ENCODE peak calls at places on chromosomes 2 and 18, in nine cellular contexts. F is neural progenitor cell, N is ovary, D is IMR-90, U is transverse colon, S is stomach, W is lower leg skin, K is suprapubic skin, Z is GM06990. T is an unnamed sample.
A peak's percentile ranks its signal among the peaks of the same experiment; 100 is the strongest.

GRCh38 chr2:10658041-10658913 is 31.5 kb downstream of the NOL10 start:
- DNase-seq in S (no peak), W (no peak), Z (no peak), N (no peak), D (peak; percentile 82), U (no peak), F (no peak), K (no peak), T (peak; percentile 78)

GRCh38 chr2:79180092-79180491 is 20.5 kb upstream of the REG3A start:
- DNase-seq in Z (no peak), F (peak; percentile 21), S (no peak), K (no peak), N (no peak), U (no peak), D (no peak), W (no peak), T (peak; percentile 0)

GRCh38 chr2:160970052-160970846 is 190.0 kb upstream of the TANK start:
- DNase-seq in D (peak; percentile 82), F (peak; percentile 85), S (no peak), Z (no peak), K (no peak), W (no peak), U (peak; percentile 28), N (peak; percentile 27), T (peak; percentile 67)

GRCh38 chr2:70708376-70709199 is 59.4 kb downstream of the ADD2 start:
- DNase-seq in D (no peak), U (no peak), N (no peak), F (no peak), Z (no peak), W (no peak), S (no peak), K (no peak), T (no peak)

GRCh38 chr2:32559136-32559535 is 68.7 kb upstream of the TTC27 start:
- DNase-seq in W (no peak), Z (no peak), U (no peak), F (no peak), S (no peak), N (no peak), D (peak; percentile 33), K (no peak), T (peak; percentile 24)

GRCh38 chr2:43021791-43022500 is 204.5 kb downstream of the ZFP36L2 start:
- DNase-seq in Z (no peak), K (no peak), U (peak; percentile 51), S (peak; percentile 58), W (peak; percentile 82), N (no peak), D (no peak), F (peak; percentile 64), T (peak; percentile 51)

GRCh38 chr2:42047488-42048317 is at the start of gene PKDCC:
- DNase-seq in F (peak; percentile 95), D (peak; percentile 79), S (peak; percentile 77), U (peak; percentile 85), Z (peak; percentile 64), N (peak; percentile 92), W (peak; percentile 94), K (peak; percentile 79), T (peak; percentile 47)

GRCh38 chr18:59990121-59990818 is 90.5 kb downstream of the PMAIP1 start:
- DNase-seq in K (no peak), Z (no peak), S (no peak), U (no peak), F (no peak), D (no peak), N (no peak), W (no peak), T (peak; percentile 21)

GRCh38 chr18:79599503-79599931 is 80.1 kb upstream of the CTDP1 start:
- DNase-seq in Z (no peak), K (peak; percentile 47), U (peak; percentile 4), D (peak; percentile 71), S (no peak), N (no peak), F (no peak), W (peak; percentile 79), T (peak; percentile 63)

GRCh38 chr2:54455584-54456525 is at the start of gene SPTBN1:
- DNase-seq in W (peak; percentile 98), U (peak; percentile 77), K (peak; percentile 93), N (peak; percentile 95), S (peak; percentile 82), D (peak; percentile 90), Z (peak; percentile 76), F (peak; percentile 92), T (peak; percentile 53)

GRCh38 chr2:204892506-204893255 is 347.4 kb downstream of the PARD3B start:
- DNase-seq in S (no peak), K (no peak), U (no peak), N (no peak), Z (no peak), W (no peak), D (peak; percentile 78), F (no peak), T (peak; percentile 57)

GRCh38 chr2:45826889-45827635 is 175.6 kb downstream of the PRKCE start:
- DNase-seq in Z (no peak), S (peak; percentile 31), F (no peak), U (peak; percentile 38), W (peak; percentile 95), D (peak; percentile 63), K (peak; percentile 86), N (no peak), T (no peak)

GRCh38 chr2:32678825-32679224 is 51.0 kb downstream of the TTC27 start:
- DNase-seq in S (no peak), K (no peak), Z (no peak), N (no peak), F (no peak), W (no peak), U (no peak), D (peak; percentile 73), T (no peak)

GRCh38 chr18:77013777-77014525 is 118.6 kb downstream of the MBP start:
- DNase-seq in F (no peak), D (no peak), W (peak; percentile 82), K (peak; percentile 81), S (no peak), N (peak; percentile 44), U (peak; percentile 34), Z (no peak), T (no peak)

GRCh38 chr2:188142636-188143035 is 149.0 kb upstream of the GULP1 start:
- DNase-seq in F (no peak), D (peak; percentile 28), W (no peak), S (no peak), N (no peak), U (no peak), Z (no peak), K (no peak), T (peak; percentile 81)

DNA sequence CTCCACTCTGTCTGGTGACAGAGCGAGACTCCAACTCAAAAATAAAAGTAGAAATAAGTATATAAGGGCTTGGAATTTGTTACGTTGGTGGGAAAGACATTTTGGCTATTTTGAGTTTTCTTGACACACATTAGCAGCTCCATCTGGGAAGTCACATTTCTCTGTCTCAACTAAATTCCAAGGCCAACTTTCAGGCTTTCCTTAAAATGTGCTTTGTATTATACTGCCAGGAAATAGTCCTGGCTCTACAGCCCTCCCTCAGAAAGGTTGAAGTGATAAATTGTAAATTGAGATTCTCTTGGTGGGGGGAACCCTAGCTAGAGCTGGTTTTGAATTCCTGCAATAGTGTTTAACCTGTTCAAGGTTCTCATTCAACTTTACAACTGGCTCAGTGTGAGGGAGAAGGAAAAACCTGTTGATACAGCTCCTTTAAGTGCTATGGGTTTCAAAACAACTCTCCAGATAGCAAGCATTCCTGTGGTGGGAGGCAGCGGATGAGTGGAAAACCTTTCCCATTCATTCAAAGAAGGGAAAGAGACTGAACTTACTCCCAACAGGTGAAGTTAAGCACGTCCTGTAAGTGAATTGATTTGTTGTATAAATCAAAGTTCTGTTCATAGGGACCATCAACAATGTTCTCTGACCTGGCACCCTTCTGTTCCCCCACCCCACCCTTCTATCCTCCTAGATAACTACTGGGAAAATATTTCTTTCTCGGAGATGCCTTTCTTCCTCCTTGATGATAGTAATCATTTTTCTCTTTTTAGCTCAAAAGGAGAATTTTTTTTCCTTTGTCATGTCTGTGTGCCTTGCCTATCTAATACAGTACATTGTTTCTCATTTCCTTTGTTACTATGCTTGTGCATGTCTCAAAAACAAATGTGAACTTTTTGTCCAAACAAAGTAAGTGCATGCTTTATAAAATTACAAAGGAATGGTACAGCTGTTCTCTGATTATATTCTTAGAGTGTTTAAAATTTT is 44.2 kb upstream of the SLC39A10 start:
- DNase-seq in N (no peak), S (no peak), U (no peak), K (no peak), D (peak; percentile 82), Z (no peak), W (peak; percentile 66), F (peak; percentile 78), T (peak; percentile 83)
- H3K4me3 ChIP-seq in N (no peak overlapping the region), S (no peak overlapping the region), U (no peak overlapping the region), K (no peak overlapping the region), D (peak overlapping the region; percentile 49), Z (no peak overlapping the region), W (no peak overlapping the region), F (peak overlapping the region; percentile 6), T (no peak overlapping the region)

GRCh38 chr2:176139621-176140020 is 10.1 kb downstream of the HOXD8 start:
- DNase-seq in D (no peak), Z (no peak), U (no peak), F (no peak), W (no peak), K (peak; percentile 65), S (no peak), N (peak; percentile 58), T (no peak)
- H3K4me3 ChIP-seq in D (no peak overlapping the region), Z (no peak overlapping the region), U (peak overlapping the region; percentile 73), F (no peak overlapping the region), W (no peak overlapping the region), K (peak overlapping the region; percentile 61), S (no peak overlapping the region), N (peak overlapping the region; percentile 53), T (no peak overlapping the region)

GRCh38 chr18:3594760-3595241 is 144.8 kb downstream of the TGIF1 start:
- DNase-seq in W (no peak), D (peak; percentile 49), S (peak; percentile 37), K (no peak), N (peak; percentile 27), F (peak; percentile 52), Z (no peak), U (peak; percentile 47), T (peak; percentile 69)

GRCh38 chr18:3595282-3596273 is 145.6 kb downstream of the TGIF1 start:
- DNase-seq in Z (peak; percentile 64), F (no peak), D (peak; percentile 98), W (no peak), K (no peak), U (peak; percentile 44), S (peak; percentile 43), N (peak; percentile 36), T (peak; percentile 94)

GRCh38 chr18:3597159-3597977 is 147.4 kb downstream of the TGIF1 start:
- DNase-seq in F (no peak), S (no peak), Z (no peak), D (peak; percentile 22), N (no peak), K (no peak), W (no peak), U (no peak), T (no peak)

GRCh38 chr18:3593904-3594759 is 144.2 kb downstream of the TGIF1 start:
- DNase-seq in Z (peak; percentile 80), F (peak; percentile 94), U (peak; percentile 92), D (peak; percentile 98), S (peak; percentile 90), K (peak; percentile 93), N (peak; percentile 89), W (peak; percentile 98), T (peak; percentile 97)

GRCh38 chr18:3596324-3597158 is 146.6 kb downstream of the TGIF1 start:
- DNase-seq in D (peak; percentile 58), N (no peak), Z (peak; percentile 59), S (peak; percentile 46), U (peak; percentile 66), F (peak; percentile 47), K (no peak), W (peak; percentile 91), T (peak; percentile 12)
- H3K4me3 ChIP-seq in D (no peak overlapping the region), N (peak overlapping the region; percentile 12), Z (peak overlapping the region; percentile 29), S (peak overlapping the region; percentile 49), U (peak overlapping the region; percentile 45), F (no peak overlapping the region), K (peak overlapping the region; percentile 37), W (no peak overlapping the region), T (no peak overlapping the region)

GRCh38 chr18:57533399-57533884 is 53.1 kb downstream of the FECH start:
- DNase-seq in K (no peak), W (no peak), U (no peak), N (no peak), S (no peak), Z (no peak), D (peak; percentile 3), F (peak; percentile 54), T (no peak)
- H3K4me3 ChIP-seq in K (no peak overlapping the region), W (no peak overlapping the region), U (no peak overlapping the region), N (no peak overlapping the region), S (no peak overlapping the region), Z (no peak overlapping the region), D (no peak overlapping the region), F (peak overlapping the region; percentile 6), T (no peak overlapping the region)